ENCODE peak calls at places on chromosomes 2 and 18, in six cellular contexts. One of them, this sample, is unnamed.

GRCh38 chr18:79983253-79983652 is 5.1 kb downstream of the TXNL4A start:
- DNase-seq in iris pigment epithelial cell: no peak
- DNase-seq in pancreas: no peak
- DNase-seq in ecto neural progenitor cell: no peak
- DNase-seq in activated CD8-positive, alpha-beta T cell treated with anti-CD3 and anti-CD28 coated beads for 36 hours: no peak
- DNase-seq in AG09319: no peak
- DNase-seq in this sample: no peak

GRCh38 chr2:28695245-28695647 is 56.4 kb upstream of the PPP1CB start:
- DNase-seq in activated CD8-positive, alpha-beta T cell treated with anti-CD3 and anti-CD28 coated beads for 36 hours: no peak
- DNase-seq in ecto neural progenitor cell: no peak
- DNase-seq in iris pigment epithelial cell: peak; percentile 12
- DNase-seq in AG09319: no peak
- DNase-seq in pancreas: no peak
- DNase-seq in this sample: no peak

GRCh38 chr2:172791953-172792352 is 56.3 kb downstream of the RAPGEF4 start:
- DNase-seq in iris pigment epithelial cell: no peak
- DNase-seq in activated CD8-positive, alpha-beta T cell treated with anti-CD3 and anti-CD28 coated beads for 36 hours: no peak
- DNase-seq in AG09319: no peak
- DNase-seq in ecto neural progenitor cell: no peak
- DNase-seq in pancreas: no peak
- DNase-seq in this sample: no peak

GRCh38 chr2:227796044-227796780 is 17.4 kb upstream of the CCL20 start:
- DNase-seq in AG09319: no peak
- DNase-seq in pancreas: no peak
- DNase-seq in activated CD8-positive, alpha-beta T cell treated with anti-CD3 and anti-CD28 coated beads for 36 hours: no peak
- DNase-seq in iris pigment epithelial cell: no peak
- DNase-seq in ecto neural progenitor cell: no peak
- DNase-seq in this sample: no peak

GRCh38 chr2:179441551-179441950 is 176.9 kb upstream of the SESTD1 start:
- DNase-seq in ecto neural progenitor cell: no peak
- DNase-seq in activated CD8-positive, alpha-beta T cell treated with anti-CD3 and anti-CD28 coated beads for 36 hours: no peak
- DNase-seq in iris pigment epithelial cell: no peak
- DNase-seq in pancreas: no peak
- DNase-seq in AG09319: no peak
- DNase-seq in this sample: no peak

GRCh38 chr2:127577973-127578372 is 42.5 kb downstream of the MYO7B start:
- DNase-seq in ecto neural progenitor cell: no peak
- DNase-seq in activated CD8-positive, alpha-beta T cell treated with anti-CD3 and anti-CD28 coated beads for 36 hours: no peak
- DNase-seq in iris pigment epithelial cell: no peak
- DNase-seq in pancreas: no peak
- DNase-seq in AG09319: no peak
- DNase-seq in this sample: no peak

GRCh38 chr2:230160112-230160660 is 59.6 kb downstream of the SP110 start:
- DNase-seq in ecto neural progenitor cell: peak; percentile 68
- DNase-seq in iris pigment epithelial cell: peak; percentile 36
- DNase-seq in pancreas: peak; percentile 69
- DNase-seq in activated CD8-positive, alpha-beta T cell treated with anti-CD3 and anti-CD28 coated beads for 36 hours: peak; percentile 61
- DNase-seq in AG09319: peak; percentile 15
- DNase-seq in this sample: peak; percentile 56

GRCh38 chr2:138029238-138029637 is 65.0 kb downstream of the HNMT start:
- DNase-seq in iris pigment epithelial cell: peak; percentile 55
- DNase-seq in activated CD8-positive, alpha-beta T cell treated with anti-CD3 and anti-CD28 coated beads for 36 hours: no peak
- DNase-seq in AG09319: no peak
- DNase-seq in ecto neural progenitor cell: no peak
- DNase-seq in pancreas: no peak
- DNase-seq in this sample: no peak

GRCh38 chr18:13501896-13502295 is 224.5 kb downstream of the FAM210A start:
- DNase-seq in ecto neural progenitor cell: no peak
- DNase-seq in pancreas: no peak
- DNase-seq in AG09319: no peak
- DNase-seq in iris pigment epithelial cell: no peak
- DNase-seq in activated CD8-positive, alpha-beta T cell treated with anti-CD3 and anti-CD28 coated beads for 36 hours: peak; percentile 66
- DNase-seq in this sample: no peak